ENCODE peak calls at places on chromosomes 3 and 15, in four cellular contexts. Q, H, G and R are unnamed samples.

GRCh38 chr3:84601303-84601702 is 357.5 kb upstream of the CADM2 start:
- DNase-seq in Q (no peak), G (no peak), H (peak; percentile 31), R (no peak)

GRCh38 chr15:40754574-40754882 is 526 bp downstream of the RMDN3 start:
- DNase-seq in G (no peak), H (no peak), Q (no peak), R (no peak)

GRCh38 chr15:93382196-93382820 is 293.3 kb upstream of the RGMA start:
- DNase-seq in G (no peak), Q (no peak), H (no peak), R (no peak)

GRCh38 chr3:110414851-110415250 is 656.8 kb upstream of the NECTIN3 start:
- DNase-seq in G (no peak), Q (peak; percentile 41), H (peak; percentile 86), R (no peak)

GRCh38 chr3:53570709-53571108 is 76.3 kb downstream of the CACNA1D start:
- DNase-seq in H (no peak), Q (no peak), G (no peak), R (no peak)

GRCh38 chr3:10940106-10940505 is 52.4 kb upstream of the SLC6A1 start:
- DNase-seq in H (no peak), G (no peak), Q (no peak), R (no peak)

GRCh38 chr3:66809579-66809958 is 188.5 kb upstream of the KBTBD8 start:
- DNase-seq in Q (no peak), H (no peak), G (no peak), R (no peak)

GRCh38 chr15:94395626-94396025 is 164.3 kb downstream of the MCTP2 start:
- DNase-seq in G (no peak), Q (peak; percentile 9), H (peak; percentile 22), R (no peak)

GRCh38 chr15:42695527-42696071 is 41.3 kb downstream of the CDAN1 start:
- DNase-seq in G (no peak), H (no peak), Q (no peak), R (peak; percentile 15)

GRCh38 chr3:133930341-133930933 is 34.8 kb upstream of the RAB6B start:
- DNase-seq in G (no peak), H (peak; percentile 82), Q (peak; percentile 33), R (no peak)

GRCh38 chr3:55801676-55802075 is 314.6 kb upstream of the WNT5A start:
- DNase-seq in G (no peak), Q (no peak), H (no peak), R (no peak)

GRCh38 chr3:25493786-25494185 is 65.7 kb downstream of the RARB start:
- DNase-seq in Q (peak; percentile 87), G (no peak), H (peak; percentile 90), R (no peak)
- H3K4me3 ChIP-seq in Q (no peak overlapping the region), G (no peak overlapping the region), H (no peak overlapping the region), R (no peak overlapping the region)

GRCh38 chr3:120352017-120352416 is 2.9 kb upstream of the LRRC58 start:
- DNase-seq in H (no peak), G (no peak), Q (no peak), R (no peak)

GRCh38 chr3:120348065-120348980 is 831 bp downstream of the LRRC58 start:
- DNase-seq in G (no peak), H (peak; percentile 3), Q (no peak), R (no peak)

GRCh38 chr3:120349819-120350125 is 618 bp upstream of the LRRC58 start:
- DNase-seq in Q (no peak), H (no peak), G (no peak), R (no peak)

GRCh38 chr3:120350431-120350941 is 1.3 kb upstream of the LRRC58 start:
- DNase-seq in Q (peak; percentile 19), G (no peak), H (peak; percentile 77), R (peak; percentile 13)

DNA sequence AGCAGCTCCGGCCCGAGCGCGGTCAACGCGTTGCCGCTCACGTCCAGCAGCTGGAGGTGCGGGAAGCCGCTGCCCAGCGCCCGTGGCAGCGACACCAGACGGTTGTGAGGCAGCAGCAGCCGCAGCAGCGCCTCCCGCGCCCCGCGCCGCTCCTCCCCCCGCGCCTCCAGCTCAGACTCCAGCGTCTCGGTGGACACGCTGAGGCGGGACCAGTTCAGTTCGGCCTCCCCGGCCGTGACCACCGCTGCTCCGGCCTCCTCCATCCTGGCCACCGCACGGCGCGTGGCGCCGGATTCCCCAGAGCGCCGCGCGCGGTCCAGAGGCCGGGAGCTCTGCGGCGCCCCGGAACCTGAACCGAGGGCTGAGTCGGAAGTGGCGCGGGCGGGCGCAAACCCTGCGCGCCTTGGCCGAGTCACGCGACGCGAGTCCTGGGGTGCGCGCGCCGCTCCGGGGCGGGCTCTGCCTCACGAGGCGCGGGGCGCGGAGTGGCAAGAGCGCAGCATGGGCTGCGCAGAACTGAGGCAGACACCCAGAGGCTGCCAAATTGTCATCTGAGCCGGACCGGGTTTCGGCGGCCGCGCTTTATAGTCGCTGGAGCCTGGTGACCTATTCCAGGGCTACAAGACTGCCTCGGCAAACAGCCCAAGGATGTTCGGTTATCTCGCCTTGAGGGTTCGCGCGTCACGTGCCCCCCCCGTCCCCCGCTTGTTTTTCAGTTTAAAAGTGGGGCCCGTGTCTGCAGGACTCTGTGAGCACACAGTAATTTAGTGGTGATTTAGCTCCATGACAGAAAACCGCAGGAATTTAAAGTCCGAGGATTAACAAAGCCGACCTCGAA is at the start of gene LRRC58:
- DNase-seq in H (peak; percentile 95), G (peak; percentile 79), Q (no peak), R (peak; percentile 92)
- TF ChIP-seq CTCF in H (peak; percentile 31), G (peak; percentile 9), Q (peak; percentile 44), R (no peak)

GRCh38 chr3:46695962-46696922 is 2.8 kb upstream of the ALS2CL start:
- DNase-seq in Q (no peak), G (no peak), H (no peak), R (peak; percentile 77)
- H3K4me3 ChIP-seq in Q (no peak overlapping the region), G (no peak overlapping the region), H (no peak overlapping the region), R (no peak overlapping the region)

GRCh38 chr3:72245183-72245811 is 460.3 kb upstream of the PROK2 start:
- DNase-seq in H (no peak), G (no peak), Q (no peak), R (peak; percentile 58)
- TF ChIP-seq CTCF in H (no peak), G (no peak), Q (no peak), R (no peak)

GRCh38 chr3:59885103-59885502 is 835.3 kb upstream of the CFAP20DC start:
- DNase-seq in H (no peak), Q (no peak), G (no peak), R (no peak)

GRCh38 chr3:59890637-59891036 is 840.8 kb upstream of the CFAP20DC start:
- DNase-seq in Q (no peak), H (no peak), G (no peak), R (no peak)

GRCh38 chr3:59884409-59884808 is 834.6 kb upstream of the CFAP20DC start:
- DNase-seq in Q (no peak), G (no peak), H (no peak), R (no peak)

GRCh38 chr3:59886790-59887189 is 837.0 kb upstream of the CFAP20DC start:
- DNase-seq in H (no peak), Q (no peak), G (no peak), R (no peak)

GRCh38 chr3:59885907-59886400 is 836.1 kb upstream of the CFAP20DC start:
- DNase-seq in Q (no peak), G (no peak), H (no peak), R (no peak)
- H3K4me3 ChIP-seq in Q (no peak overlapping the region), G (no peak overlapping the region), H (no peak overlapping the region), R (no peak overlapping the region)